ENCODE peak calls at places on chromosomes 3 and 15, in six cellular contexts. T, P, R, X, C and F are unnamed samples.

GRCh38 chr3:139762307-139762706 is 84.5 kb upstream of the NMNAT3 start:
- DNase-seq in T (peak), P (no peak), R (no peak), X (no peak), C (no peak), F (no peak)

GRCh38 chr3:114451051-114451451 is 157.2 kb downstream of the TIGIT start:
- DNase-seq in T (no peak), P (no peak), R (no peak), X (no peak), C (no peak), F (no peak)

GRCh38 chr3:52088445-52089367 is 32.3 kb upstream of the DUSP7 start:
- DNase-seq in T (peak), P (no peak), R (peak), X (no peak), C (no peak), F (no peak)

GRCh38 chr15:62940755-62941361 is 101.7 kb upstream of the TPM1 start:
- DNase-seq in T (no peak), P (no peak), R (peak), X (peak), C (no peak), F (peak)

GRCh38 chr3:38366082-38366481 is 19.5 kb downstream of the XYLB start:
- DNase-seq in T (no peak), P (no peak), R (no peak), X (no peak), C (no peak), F (no peak)

GRCh38 chr3:54202651-54203248 is 80.4 kb downstream of the CACNA2D3 start:
- DNase-seq in T (peak), P (no peak), R (no peak), X (no peak), C (no peak), F (no peak)

GRCh38 chr3:134149286-134149685 is 101.4 kb downstream of the RYK start:
- DNase-seq in T (no peak), P (no peak), R (no peak), X (no peak), C (no peak), F (no peak)

GRCh38 chr15:76866716-76867321 is 38.3 kb downstream of the SCAPER start:
- DNase-seq in T (no peak), P (no peak), R (no peak), X (no peak), C (no peak), F (peak)

GRCh38 chr3:127089487-127090145 is 103.3 kb upstream of the PRR23E start:
- DNase-seq in T (no peak), P (no peak), R (no peak), X (peak), C (no peak), F (no peak)

GRCh38 chr3:71066849-71067261 is 516.7 kb downstream of the FOXP1 start:
- DNase-seq in T (no peak), P (no peak), R (peak), X (no peak), C (no peak), F (no peak)

GRCh38 chr3:189593581-189593980 is 37.6 kb upstream of the TP63 start:
- DNase-seq in T (no peak), P (no peak), R (no peak), X (no peak), C (no peak), F (no peak)

GRCh38 chr15:65791335-65792129 is 561 bp downstream of the DENND4A start:
- DNase-seq in T (peak), P (no peak), R (no peak), X (peak), C (no peak), F (peak)